ENCODE peak calls at places on chromosomes 3 and 15, in four cellular contexts. L, A, Z and C are unnamed samples.

GRCh38 chr3:24365168-24365567 is 129.5 kb downstream of the THRB start:
- DNase-seq in L (peak; percentile 73), A (no peak), Z (no peak), C (no peak)

GRCh38 chr3:140463401-140463800 is 214.5 kb upstream of the TRIM42 start:
- DNase-seq in L (no peak), A (no peak), Z (no peak), C (no peak)

GRCh38 chr3:87370007-87370406 is 93.6 kb upstream of the POU1F1 start:
- DNase-seq in L (no peak), A (no peak), Z (no peak), C (no peak)

GRCh38 chr3:45817788-45818523 is 21.6 kb upstream of the SLC6A20 start:
- DNase-seq in L (peak; percentile 81), A (no peak), Z (no peak), C (no peak)

GRCh38 chr3:70225146-70225545 is 87.3 kb downstream of the MDFIC2 start:
- DNase-seq in L (no peak), A (no peak), Z (no peak), C (no peak)

GRCh38 chr3:196962108-196962929 is 6.3 kb downstream of the PIGZ start:
- DNase-seq in L (no peak), A (no peak), Z (no peak), C (no peak)

GRCh38 chr3:120560304-120561250 is 35.6 kb upstream of the NDUFB4 start:
- DNase-seq in L (no peak), A (no peak), Z (no peak), C (peak; percentile 59)

GRCh38 chr15:45448066-45448510 is 69.7 kb upstream of the GATM start:
- DNase-seq in L (no peak), A (no peak), Z (no peak), C (no peak)

GRCh38 chr15:92914768-92915221 is 14.7 kb downstream of the CHD2 start:
- DNase-seq in L (no peak), A (no peak), Z (no peak), C (no peak)

GRCh38 chr3:117084277-117084676 is 374.7 kb downstream of the TUSC7 start:
- DNase-seq in L (no peak), A (no peak), Z (no peak), C (no peak)

GRCh38 chr3:38317186-38317759 is 29.3 kb upstream of the XYLB start:
- DNase-seq in L (no peak), A (no peak), Z (no peak), C (no peak)

GRCh38 chr3:5710718-5711117 is 523.2 kb downstream of the EDEM1 start:
- DNase-seq in L (no peak), A (no peak), Z (no peak), C (no peak)

GRCh38 chr3:71641669-71642068 is 58.1 kb upstream of the FOXP1 start:
- DNase-seq in L (peak; percentile 29), A (no peak), Z (no peak), C (no peak)

GRCh38 chr3:72078661-72079368 is 293.9 kb upstream of the PROK2 start:
- DNase-seq in L (no peak), A (no peak), Z (no peak), C (no peak)

GRCh38 chr15:80494311-80494710 is 90.1 kb downstream of the ARNT2 start:
- DNase-seq in L (no peak), A (no peak), Z (no peak), C (peak; percentile 78)

GRCh38 chr3:127848131-127849129 is 26.1 kb upstream of the MGLL start:
- DNase-seq in L (peak; percentile 34), A (no peak), Z (no peak), C (no peak)

GRCh38 chr15:42796955-42797779 is 60.2 kb upstream of the CDAN1 start:
- DNase-seq in L (no peak), A (no peak), Z (no peak), C (no peak)
- TF ChIP-seq CTCF in L (no peak), A (no peak), Z (no peak), C (no peak)

DNA sequence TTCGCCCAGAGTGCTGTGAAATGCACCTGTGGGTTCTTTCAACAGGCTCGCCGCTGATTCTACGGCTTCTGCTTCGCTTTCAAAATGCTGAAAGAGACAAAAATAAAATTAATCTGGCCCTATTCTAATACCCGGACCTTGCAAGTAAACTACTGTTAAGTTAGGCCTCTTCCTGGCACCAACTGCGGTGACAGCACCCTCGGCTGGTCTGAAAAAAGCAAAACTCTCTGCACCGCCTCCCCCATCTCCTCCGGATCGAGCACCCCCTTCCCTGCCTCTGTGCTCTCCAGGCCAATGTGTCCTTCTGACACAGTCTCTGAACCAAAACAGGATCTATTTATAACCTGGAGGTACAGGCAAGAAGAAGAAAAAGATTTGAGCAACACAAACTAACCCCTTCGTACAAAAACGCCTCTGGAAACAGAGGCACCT is 1.1 kb downstream of the ATOSA start:
- DNase-seq in L (peak; percentile 75), A (peak; percentile 22), Z (no peak), C (peak; percentile 76)
- TF ChIP-seq CTCF in L (peak; percentile 17), A (no peak), Z (no peak), C (no peak)

GRCh38 chr3:31531992-31532586 is 636 bp upstream of the STT3B start:
- DNase-seq in L (peak; percentile 100), A (peak; percentile 100), Z (peak; percentile 99), C (peak; percentile 100)

GRCh38 chr3:31533169-31533870 is 595 bp downstream of the STT3B start:
- DNase-seq in L (peak; percentile 77), A (peak; percentile 71), Z (peak; percentile 77), C (peak; percentile 76)

GRCh38 chr3:31532587-31533168 is at the start of gene STT3B:
- DNase-seq in L (peak; percentile 86), A (peak; percentile 74), Z (no peak), C (no peak)

GRCh38 chr3:31530039-31530983 is 2.4 kb upstream of the STT3B start:
- DNase-seq in L (no peak), A (no peak), Z (no peak), C (no peak)

DNA sequence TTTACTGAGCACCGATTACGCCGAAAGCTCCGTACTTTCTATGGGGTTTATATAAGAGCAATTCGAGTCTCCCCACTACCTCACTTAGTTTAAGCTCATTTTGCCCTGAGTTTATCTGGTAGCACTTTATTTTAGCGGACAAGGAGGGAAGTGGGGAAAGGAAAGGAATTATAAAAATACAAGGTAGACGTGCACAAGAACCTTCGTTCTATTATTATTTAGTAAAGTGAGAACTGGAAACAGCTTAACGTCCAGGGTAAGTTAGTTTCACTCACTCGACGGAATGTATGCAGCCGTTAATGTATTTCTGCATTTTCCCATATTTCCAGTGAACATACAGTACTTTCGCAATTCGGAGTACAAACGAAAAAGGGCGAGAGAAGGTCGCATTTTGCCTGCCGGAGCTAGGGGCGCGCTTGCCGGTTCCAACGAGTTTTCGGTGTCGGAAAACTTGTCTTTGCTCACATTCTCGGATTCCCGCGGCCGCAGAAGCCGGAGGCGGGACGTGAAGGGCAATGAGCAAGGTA is 1.2 kb upstream of the STT3B start:
- DNase-seq in L (peak; percentile 13), A (no peak), Z (no peak), C (no peak)
- TF ChIP-seq CTCF in L (peak; percentile 27), A (no peak), Z (peak; percentile 38), C (peak; percentile 62)

GRCh38 chr3:14216257-14217048 is 37.8 kb downstream of the LSM3 start:
- DNase-seq in L (no peak), A (peak; percentile 68), Z (no peak), C (peak; percentile 95)
- TF ChIP-seq CTCF in L (no peak), A (peak; percentile 62), Z (peak; percentile 69), C (peak; percentile 89)

GRCh38 chr15:31082771-31083393 is 18.6 kb downstream of the TRPM1 start:
- DNase-seq in L (no peak), A (no peak), Z (no peak), C (no peak)

GRCh38 chr15:31083394-31083790 is 18.1 kb downstream of the TRPM1 start:
- DNase-seq in L (no peak), A (no peak), Z (no peak), C (no peak)

GRCh38 chr15:31086344-31086743 is 15.2 kb downstream of the TRPM1 start:
- DNase-seq in L (no peak), A (no peak), Z (no peak), C (no peak)

GRCh38 chr15:31084176-31084575 is 17.3 kb downstream of the TRPM1 start:
- DNase-seq in L (no peak), A (no peak), Z (no peak), C (no peak)

DNA sequence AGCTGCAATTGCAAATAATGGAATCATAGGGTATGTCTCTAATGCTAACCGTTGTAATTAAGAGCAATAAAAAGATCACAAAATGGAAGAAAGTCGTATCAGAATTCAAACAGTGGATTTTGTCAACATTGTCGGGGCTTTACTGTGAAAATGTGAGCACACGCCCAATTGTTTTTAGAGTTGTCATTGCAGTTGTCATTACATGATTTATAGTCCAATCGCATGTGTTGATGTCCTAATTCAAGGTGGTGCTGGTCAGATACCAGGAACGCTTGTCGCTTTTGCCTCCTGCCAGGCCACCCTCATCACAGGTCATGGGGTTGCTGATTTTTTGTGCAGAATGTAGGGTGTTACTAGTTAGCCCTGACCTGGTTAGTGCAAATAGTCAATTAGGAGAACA is 16.2 kb downstream of the TRPM1 start:
- DNase-seq in L (no peak), A (no peak), Z (no peak), C (no peak)
- TF ChIP-seq CTCF in L (no peak), A (no peak), Z (no peak), C (no peak)

GRCh38 chr15:52680756-52681155 is 1.6 kb upstream of the ATOSA start:
- DNase-seq in L (no peak), A (no peak), Z (no peak), C (no peak)

GRCh38 chr15:52680041-52680391 is 828 bp upstream of the ATOSA start:
- DNase-seq in L (no peak), A (no peak), Z (no peak), C (no peak)

GRCh38 chr15:52677593-52677992 is 1.6 kb downstream of the ATOSA start:
- DNase-seq in L (no peak), A (no peak), Z (no peak), C (no peak)

GRCh38 chr15:52678468-52679231 is 538 bp downstream of the ATOSA start:
- DNase-seq in L (peak; percentile 81), A (peak; percentile 67), Z (peak; percentile 77), C (peak; percentile 89)

DNA sequence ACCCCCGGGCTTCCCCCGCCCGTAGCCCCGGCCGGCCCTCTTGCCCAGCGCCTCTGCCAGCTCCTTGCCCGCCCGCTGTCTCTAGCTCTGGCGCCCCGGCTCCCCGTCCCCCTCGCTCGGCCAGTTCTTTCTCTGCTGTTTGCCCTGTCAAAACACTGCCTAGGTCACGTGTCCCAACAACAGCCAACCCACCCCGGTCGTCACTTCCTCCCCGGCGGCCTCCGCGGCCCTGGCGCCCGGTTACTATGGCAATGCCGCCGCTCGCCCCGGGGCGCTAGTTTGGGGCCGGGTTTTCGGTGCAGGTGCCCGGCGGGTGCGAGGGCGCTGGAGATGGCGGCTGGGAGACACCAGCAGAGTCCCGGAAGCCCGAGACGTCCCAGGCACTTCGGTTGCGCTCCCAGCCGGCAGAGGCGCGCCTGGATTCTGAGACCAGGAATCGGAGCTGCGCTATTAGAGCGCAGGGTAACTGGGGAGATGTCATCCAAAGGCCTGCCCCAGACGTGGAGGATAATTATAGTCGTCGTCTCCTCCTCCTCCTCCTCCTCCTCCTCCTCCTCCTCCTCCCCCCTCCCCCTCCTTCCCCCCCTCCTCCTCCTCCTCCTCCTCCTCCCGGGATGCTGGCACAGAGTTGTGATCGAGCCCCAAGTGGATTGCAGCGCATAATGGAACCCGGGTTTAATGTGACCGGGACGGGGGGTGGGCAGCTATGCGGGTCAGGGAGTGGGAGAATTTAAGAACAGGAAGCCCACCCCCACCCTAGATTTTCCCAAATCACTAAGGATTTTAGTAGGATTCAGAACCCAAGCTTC is at the start of gene ATOSA:
- DNase-seq in L (peak; percentile 94), A (peak; percentile 94), Z (peak; percentile 93), C (peak; percentile 97)
- TF ChIP-seq CTCF in L (peak; percentile 17), A (no peak), Z (no peak), C (no peak)